ENCODE peak calls at places on chromosome 3, in seven cellular contexts. P is A549, A is adrenal gland, M is tibial artery, K is cardiac muscle cell, Z is heart right ventricle, C is breast epithelium. W is an unnamed sample.

GRCh38 chr3:182258538-182259177 is 534.6 kb upstream of the ATP11B start:
- DNase-seq in P (peak), A (no peak), M (no peak), K (peak), Z (no peak), C (no peak), W (no peak)

GRCh38 chr3:196712514-196713413 is 587 bp downstream of the PIGX start:
- DNase-seq in P (peak), A (peak), M (peak), K (peak), Z (peak), C (peak), W (peak)

GRCh38 chr3:178551916-178552321 is 15.7 kb downstream of the KCNMB2 start:
- DNase-seq in P (no peak), A (no peak), M (no peak), K (peak), Z (no peak), C (no peak), W (no peak)

GRCh38 chr3:127387556-127388153 is 99.8 kb upstream of the PRR20G start:
- DNase-seq in P (no peak), A (no peak), M (no peak), K (no peak), Z (no peak), C (no peak), W (no peak)

GRCh38 chr3:54123538-54124196 is 1.3 kb downstream of the CACNA2D3 start:
- DNase-seq in P (no peak), A (no peak), M (no peak), K (peak), Z (no peak), C (no peak), W (no peak)

GRCh38 chr3:190446492-190447301 is 3.0 kb downstream of the TMEM207 start:
- DNase-seq in P (no peak), A (no peak), M (no peak), K (no peak), Z (no peak), C (no peak), W (no peak)

GRCh38 chr3:188807002-188807401 is 364.8 kb upstream of the TPRG1 start:
- DNase-seq in P (no peak), A (no peak), M (no peak), K (peak), Z (no peak), C (no peak), W (no peak)

GRCh38 chr3:42702982-42703694 is 540 bp upstream of the HHATL start:
- DNase-seq in P (no peak), A (peak), M (peak), K (no peak), Z (no peak), C (no peak), W (no peak)

GRCh38 chr3:195883160-195883559 is 25.2 kb downstream of the TNK2 start:
- DNase-seq in P (no peak), A (no peak), M (no peak), K (no peak), Z (no peak), C (no peak), W (no peak)

GRCh38 chr3:185270262-185270955 is 16.6 kb upstream of the EHHADH start:
- DNase-seq in P (peak), A (no peak), M (no peak), K (peak), Z (no peak), C (no peak), W (peak)

GRCh38 chr3:56467801-56468183 is 475 bp downstream of the ERC2 start:
- DNase-seq in P (no peak), A (no peak), M (no peak), K (no peak), Z (no peak), C (no peak), W (no peak)

GRCh38 chr3:115099115-115099884 is 47.8 kb downstream of the ZBTB20 start:
- DNase-seq in P (no peak), A (no peak), M (no peak), K (peak), Z (no peak), C (no peak), W (no peak)
- H3K4me3 ChIP-seq in P (peak), A (peak), M (peak), K (peak), Z (peak), C (peak), W (peak)

DNA sequence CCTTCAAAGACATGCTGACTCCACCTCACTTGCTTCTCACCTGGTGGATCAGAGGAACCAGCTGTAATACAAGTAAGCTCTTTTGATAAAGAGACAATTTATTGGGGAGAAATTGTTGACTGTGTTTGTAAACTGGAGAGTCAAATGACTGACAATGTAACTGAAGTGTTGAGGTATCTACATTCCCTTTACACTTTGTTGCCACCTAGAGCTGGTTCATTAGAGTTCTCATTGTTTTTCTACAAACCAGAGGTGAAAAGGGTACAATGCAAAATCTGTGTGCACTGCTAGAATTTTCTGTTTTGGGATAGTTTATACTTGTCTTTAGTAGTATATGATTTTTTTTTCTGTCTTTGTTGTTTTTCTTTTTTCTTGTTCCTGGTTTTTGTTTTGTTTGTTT is 8.7 kb upstream of the LRRC58 start:
- DNase-seq in P (no peak), A (no peak), M (no peak), K (no peak), Z (no peak), C (no peak), W (no peak)
- TF ChIP-seq CTCF in P (no peak), A (no peak), M (no peak), K (no peak), Z (no peak), C (no peak), W (no peak)

GRCh38 chr3:130258532-130258952 is 86.9 kb upstream of the COL6A5 start:
- DNase-seq in P (no peak), A (peak), M (no peak), K (peak), Z (peak), C (no peak), W (peak)
- H3K4me3 ChIP-seq in P (no peak), A (no peak), M (no peak), K (no peak), Z (no peak), C (no peak), W (no peak)

GRCh38 chr3:171943262-171944108 is 95.9 kb upstream of the FNDC3B start:
- DNase-seq in P (no peak), A (no peak), M (no peak), K (no peak), Z (no peak), C (no peak), W (no peak)
- TF ChIP-seq CTCF in P (no peak), A (no peak), M (no peak), K (no peak), Z (no peak), C (no peak), W (no peak)

DNA sequence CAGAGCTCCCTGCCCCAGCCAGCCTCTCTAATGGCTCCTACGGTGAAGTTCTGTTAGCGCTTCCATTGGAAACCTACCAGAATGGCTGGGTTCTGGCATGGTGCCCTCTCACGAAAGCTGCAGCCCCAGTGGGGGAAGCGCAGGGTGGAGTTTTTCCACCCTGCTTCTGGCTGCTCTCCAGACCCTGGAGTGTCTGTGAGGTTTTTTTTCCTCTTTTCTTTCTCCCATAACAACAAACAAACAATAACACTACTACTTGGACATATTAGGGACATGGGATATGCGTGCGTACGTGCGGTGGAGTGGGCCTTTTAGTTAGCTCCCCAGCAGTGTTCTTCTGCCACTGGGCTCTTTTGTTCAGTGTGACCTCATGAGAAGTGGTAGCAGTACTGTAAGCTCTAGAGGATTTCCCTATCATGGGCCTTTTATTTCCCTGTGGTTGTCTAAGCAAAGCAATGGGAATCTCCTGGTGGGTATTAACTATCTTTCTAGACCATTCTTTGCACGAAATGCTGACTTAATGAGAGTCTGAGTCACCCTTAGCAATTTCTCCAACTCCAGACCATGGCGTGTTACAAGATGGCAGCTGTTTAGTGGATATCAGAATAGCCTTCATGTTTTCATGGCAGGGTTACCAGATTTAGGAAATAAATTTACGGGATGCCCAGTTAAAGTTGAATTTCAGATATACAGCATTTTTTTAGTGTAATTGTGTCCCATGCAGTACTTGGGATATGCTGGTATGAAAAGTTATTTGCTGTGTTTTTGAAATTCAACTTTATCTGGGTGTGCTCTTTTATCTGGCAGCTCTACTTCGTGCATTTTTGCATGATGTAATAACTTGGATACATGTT is 162.0 kb downstream of the FNDC3B start:
- DNase-seq in P (no peak), A (peak), M (peak), K (peak), Z (peak), C (peak), W (no peak)
- H3K4me3 ChIP-seq in P (no peak), A (no peak), M (no peak), K (no peak), Z (no peak), C (peak), W (no peak)

DNA sequence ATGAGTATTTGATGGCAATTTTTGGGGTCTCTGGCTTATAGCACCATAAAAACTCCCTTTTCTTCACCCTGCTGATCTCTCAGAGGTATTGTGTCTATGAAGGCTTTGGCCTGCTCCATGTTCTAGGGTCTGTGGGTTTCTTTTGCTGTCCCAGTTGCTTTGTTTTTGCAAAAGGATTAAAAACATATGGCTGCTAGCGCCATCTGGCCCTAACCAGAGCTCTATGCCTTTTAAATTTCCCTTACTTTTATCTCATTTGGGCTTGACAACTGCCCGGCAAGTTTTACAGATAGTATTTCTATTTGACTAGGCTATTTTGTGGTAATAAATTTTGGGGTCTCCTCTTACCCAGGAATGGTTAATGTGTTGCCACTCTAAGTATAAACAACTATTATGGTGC is 6.4 kb upstream of the GHRL start:
- DNase-seq in P (no peak), A (no peak), M (no peak), K (peak), Z (no peak), C (no peak), W (no peak)
- TF ChIP-seq CTCF in P (no peak), A (no peak), M (no peak), K (peak), Z (no peak), C (no peak), W (no peak)

GRCh38 chr3:46979958-46980497 is 562 bp downstream of the NBEAL2 start:
- DNase-seq in P (no peak), A (peak), M (no peak), K (no peak), Z (peak), C (no peak), W (no peak)

GRCh38 chr3:46978381-46978780 is 1.1 kb upstream of the NBEAL2 start:
- DNase-seq in P (no peak), A (peak), M (no peak), K (no peak), Z (no peak), C (no peak), W (no peak)

GRCh38 chr3:46978985-46979944 is at the start of gene NBEAL2:
- DNase-seq in P (peak), A (peak), M (peak), K (peak), Z (peak), C (peak), W (peak)

GRCh38 chr3:46976326-46977190 is at the start of gene CCDC12:
- DNase-seq in P (peak), A (peak), M (peak), K (peak), Z (peak), C (peak), W (peak)

GRCh38 chr3:46977811-46978195 is 1.3 kb upstream of the CCDC12 start:
- DNase-seq in P (no peak), A (no peak), M (no peak), K (no peak), Z (no peak), C (no peak), W (no peak)
- H3K4me3 ChIP-seq in P (no peak), A (no peak), M (no peak), K (no peak), Z (no peak), C (no peak), W (no peak)

DNA sequence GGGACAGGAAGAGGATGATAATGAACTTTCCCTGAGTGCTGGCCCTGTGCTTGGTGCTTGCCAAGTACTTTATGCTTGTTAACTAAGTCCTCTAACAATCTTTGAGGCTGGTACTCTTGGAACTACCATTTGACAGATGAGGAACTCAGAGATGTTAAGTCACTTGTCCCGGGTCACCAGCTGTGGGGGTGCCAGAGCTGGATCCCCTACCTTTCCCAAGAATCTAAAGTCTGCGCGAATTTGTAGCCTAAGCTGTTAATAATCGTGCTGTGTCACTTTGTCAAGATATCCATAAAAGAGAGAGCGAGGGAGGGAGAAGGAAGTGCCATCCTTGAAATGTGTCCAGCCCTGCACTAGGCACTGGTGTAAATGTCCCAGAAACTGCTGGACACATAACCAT is 19.0 kb upstream of the ACOX2 start:
- DNase-seq in P (no peak), A (no peak), M (no peak), K (no peak), Z (no peak), C (no peak), W (no peak)
- TF ChIP-seq CTCF in P (no peak), A (no peak), M (no peak), K (no peak), Z (no peak), C (no peak), W (no peak)

W was measured in HFF-Myc.